ENCODE peak calls at places on chromosomes 6 and 20, in five cellular contexts. L is ovary, W is mucosa of descending colon, C is suprapubic skin, T is tibial nerve. J is an unnamed sample.

GRCh38 chr6:170462366-170463020 is 90.6 kb downstream of the PSMB1 start:
- DNase-seq in L (no peak), W (no peak), C (no peak), T (no peak), J (no peak)

GRCh38 chr20:4234664-4235063 is 219.3 kb upstream of the RNF24 start:
- DNase-seq in T (no peak), C (no peak), W (no peak), L (no peak), J (no peak)

GRCh38 chr6:2885967-2886731 is 17.0 kb downstream of the SERPINB9 start:
- DNase-seq in C (no peak), T (no peak), W (no peak), L (no peak), J (no peak)

GRCh38 chr20:41619360-41620115 is 1.4 kb upstream of the CHD6 start:
- DNase-seq in T (no peak), W (no peak), L (peak), C (no peak), J (peak)

GRCh38 chr20:14845199-14846160 is 508.1 kb upstream of the FLRT3 start:
- DNase-seq in C (no peak), T (no peak), L (no peak), W (no peak), J (no peak)

GRCh38 chr6:134938896-134939295 is 11.0 kb downstream of the ALDH8A1 start:
- DNase-seq in T (no peak), W (no peak), L (no peak), C (no peak), J (no peak)

GRCh38 chr6:141492885-141493284 is 639.8 kb upstream of the GJE1 start:
- DNase-seq in C (no peak), W (no peak), L (no peak), T (no peak), J (no peak)

GRCh38 chr6:28165566-28165965 is 23.9 kb downstream of the ZKSCAN8 start:
- DNase-seq in W (no peak), T (no peak), L (no peak), C (no peak), J (no peak)

GRCh38 chr6:38579010-38579628 is 60.6 kb downstream of the BTBD9 start:
- DNase-seq in L (no peak), C (no peak), T (no peak), W (no peak), J (peak)

GRCh38 chr6:24667378-24667803 is 514 bp downstream of the ACOT13 start:
- DNase-seq in T (no peak), C (no peak), L (no peak), W (peak), J (no peak)

GRCh38 chr6:63351995-63352586 is 32.3 kb upstream of the LGSN start:
- DNase-seq in C (no peak), W (no peak), T (no peak), L (no peak), J (peak)

GRCh38 chr20:61925555-61926252 is 140.0 kb downstream of the TAF4 start:
- DNase-seq in L (no peak), W (no peak), C (peak), T (no peak), J (peak)

GRCh38 chr20:2163757-2164156 is 62.1 kb downstream of the STK35 start:
- DNase-seq in C (peak), T (no peak), W (no peak), L (no peak), J (no peak)

GRCh38 chr20:3565851-3566250 is 95.0 kb downstream of the ATRN start:
- DNase-seq in W (no peak), L (no peak), T (no peak), C (no peak), J (no peak)

GRCh38 chr6:135146160-135146920 is 34.8 kb upstream of the MYB start:
- DNase-seq in C (no peak), T (no peak), W (no peak), L (no peak), J (peak)

GRCh38 chr6:158131926-158132325 is 36.1 kb downstream of the SERAC1 start:
- DNase-seq in C (no peak), L (no peak), T (no peak), W (no peak), J (no peak)
- TF ChIP-seq CTCF in C (no peak), L (no peak), T (no peak), W (no peak), J (peak)

GRCh38 chr20:608970-609369 is 1.1 kb downstream of the TCF15 start:
- DNase-seq in C (no peak), T (no peak), W (no peak), L (no peak), J (no peak)

GRCh38 chr20:609371-609964 is 641 bp downstream of the TCF15 start:
- DNase-seq in T (no peak), W (no peak), L (no peak), C (no peak), J (no peak)

GRCh38 chr20:611047-611842 is 1.1 kb upstream of the TCF15 start:
- DNase-seq in C (no peak), W (no peak), L (no peak), T (no peak), J (no peak)

GRCh38 chr20:611843-612185 is 1.7 kb upstream of the TCF15 start:
- DNase-seq in L (no peak), T (no peak), W (no peak), C (no peak), J (no peak)

DNA sequence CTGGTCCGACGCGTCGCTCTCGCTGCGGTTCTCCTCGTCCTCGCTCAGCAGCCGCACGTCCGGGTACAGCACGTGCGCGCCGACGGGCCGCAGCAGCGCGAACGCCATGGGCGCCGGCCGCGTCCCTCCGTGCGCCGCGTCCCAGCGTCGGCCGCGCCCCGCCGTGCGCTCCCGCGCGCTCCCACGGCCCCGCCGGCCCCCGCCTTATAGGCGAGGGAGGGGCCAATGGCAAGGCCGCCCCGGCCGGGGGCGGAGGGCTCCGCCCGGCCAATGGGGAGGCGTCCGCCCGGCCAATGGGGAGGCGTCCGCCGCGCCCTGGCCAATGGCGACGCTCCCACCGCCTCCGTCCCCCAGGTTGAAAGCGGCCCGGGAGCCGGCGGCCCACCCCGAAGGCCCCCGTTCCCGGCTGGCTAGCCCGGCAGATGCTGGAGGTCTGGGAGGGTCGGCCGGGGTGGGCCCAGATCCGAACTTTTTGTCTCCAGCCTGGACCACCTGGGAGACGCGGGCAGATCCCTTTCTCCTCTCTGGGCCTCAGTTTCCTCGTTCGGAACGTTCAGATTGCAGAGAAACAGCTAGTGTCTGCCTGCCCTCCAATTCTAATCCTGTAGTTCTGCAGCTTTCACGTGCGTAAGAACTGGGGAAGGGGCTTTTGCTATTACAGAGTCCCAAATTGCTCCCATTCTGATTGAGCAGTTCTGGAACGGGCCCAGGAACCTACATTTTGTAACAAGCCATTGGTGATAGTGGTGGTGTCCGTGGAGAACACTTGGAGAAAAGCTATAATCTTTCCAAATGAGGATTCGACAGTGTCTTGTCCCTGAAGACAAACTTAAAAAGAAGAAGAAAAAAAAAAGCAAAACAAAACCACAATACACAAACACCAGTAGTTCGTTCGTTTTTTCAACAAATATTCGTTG is at the start of gene TCF15:
- DNase-seq in C (no peak), T (no peak), L (no peak), W (no peak), J (peak)
- H3K4me3 ChIP-seq in C (peak), T (no peak), L (no peak), W (no peak), J (no peak)

DNA sequence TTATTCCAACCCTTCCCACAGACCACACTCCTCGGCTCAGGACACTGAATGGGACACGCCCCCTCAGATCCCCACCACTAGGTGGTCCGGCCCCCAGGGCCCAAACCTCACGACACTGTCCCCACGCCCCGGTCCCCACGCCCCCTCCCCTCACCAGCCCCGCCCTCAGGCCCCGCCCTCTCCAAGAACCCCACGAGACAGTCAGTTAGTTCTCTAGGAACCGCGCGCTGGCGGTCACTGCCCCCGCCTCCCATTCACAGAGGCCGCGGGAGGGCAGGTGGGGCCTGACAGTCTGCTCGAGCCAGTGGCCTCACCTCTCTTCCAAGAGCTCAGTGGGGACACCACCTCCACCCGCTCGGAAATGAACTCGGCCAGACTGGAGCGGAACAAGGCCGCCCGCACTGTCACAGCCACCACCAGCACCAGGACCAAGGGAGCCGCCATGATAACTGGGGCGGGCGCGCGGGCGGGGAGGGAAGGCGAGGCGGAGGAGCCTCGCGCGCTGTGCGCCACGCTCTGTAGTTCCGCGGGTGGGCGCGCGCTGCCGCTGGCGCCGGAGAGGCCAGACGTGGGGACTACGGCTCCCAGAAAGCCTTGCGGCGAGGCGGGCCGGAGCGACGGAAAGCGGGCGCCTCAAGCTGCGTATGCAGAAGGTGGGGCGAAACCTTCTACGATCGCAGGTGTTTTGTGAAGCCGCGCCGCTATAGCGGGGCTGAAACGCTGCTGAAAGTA is at the start of gene PIGU:
- DNase-seq in T (peak), L (peak), C (peak), W (peak), J (peak)
- TF ChIP-seq CTCF in T (no peak), L (no peak), C (no peak), W (peak), J (no peak)

GRCh38 chr6:169246445-169246844 is 7.2 kb downstream of the THBS2 start:
- DNase-seq in C (no peak), T (no peak), W (no peak), L (no peak), J (no peak)

GRCh38 chr6:169247419-169247818 is 6.2 kb downstream of the THBS2 start:
- DNase-seq in W (no peak), C (no peak), L (no peak), T (no peak), J (no peak)

GRCh38 chr6:169243154-169243553 is 10.5 kb downstream of the THBS2 start:
- DNase-seq in C (no peak), T (no peak), L (no peak), W (no peak), J (no peak)

GRCh38 chr6:169243661-169244060 is 10.0 kb downstream of the THBS2 start:
- DNase-seq in C (no peak), W (no peak), L (no peak), T (no peak), J (no peak)

GRCh38 chr6:169244684-169245383 is 8.8 kb downstream of the THBS2 start:
- DNase-seq in L (no peak), C (no peak), T (no peak), W (no peak), J (no peak)
- H3K4me3 ChIP-seq in L (no peak), C (no peak), T (no peak), W (no peak), J (no peak)

DNA sequence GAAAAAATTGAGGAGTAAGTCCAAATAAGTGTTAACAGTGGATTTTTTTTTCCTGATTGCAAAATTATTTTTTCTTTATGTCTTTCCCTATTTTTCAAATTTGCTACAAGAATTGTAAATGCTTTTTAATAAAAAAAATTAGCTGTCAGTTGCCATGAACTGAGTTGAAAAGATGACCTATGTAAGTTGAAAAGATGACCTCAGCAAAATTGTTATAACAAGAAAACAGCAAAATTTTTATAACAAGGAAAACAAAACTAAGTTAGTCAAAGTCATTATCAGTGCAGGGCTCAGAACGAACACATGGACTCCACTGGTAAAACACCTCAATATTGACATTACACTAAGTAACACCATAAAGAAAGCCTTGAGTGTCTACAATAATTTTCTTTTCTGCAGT is 207.0 kb upstream of the HDDC2 start:
- DNase-seq in L (no peak), W (no peak), C (no peak), T (no peak), J (no peak)
- TF ChIP-seq CTCF in L (no peak), W (no peak), C (no peak), T (no peak), J (no peak)

DNA sequence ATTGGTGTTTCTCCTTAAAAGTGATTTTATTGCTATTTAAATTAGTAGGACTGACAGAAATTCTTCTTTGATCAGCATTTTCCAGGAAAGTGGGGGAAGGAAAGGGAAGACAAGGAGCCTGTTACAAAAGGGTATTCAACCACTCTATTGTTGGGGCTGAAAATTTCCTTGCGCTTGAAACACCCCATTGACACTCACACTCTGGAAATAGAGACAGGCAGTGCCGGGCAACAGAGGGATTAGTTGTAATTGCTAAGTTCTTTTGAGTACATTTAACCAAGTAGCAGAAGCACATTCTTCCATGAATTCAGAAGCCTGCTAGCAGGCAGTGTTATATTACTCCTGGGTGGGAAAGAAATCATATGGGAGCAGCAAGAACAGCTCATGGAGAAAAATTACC is 745.5 kb downstream of the C6orf118 start:
- DNase-seq in T (no peak), L (no peak), C (no peak), W (no peak), J (no peak)
- H3K4me3 ChIP-seq in T (no peak), L (no peak), C (no peak), W (no peak), J (no peak)

DNA sequence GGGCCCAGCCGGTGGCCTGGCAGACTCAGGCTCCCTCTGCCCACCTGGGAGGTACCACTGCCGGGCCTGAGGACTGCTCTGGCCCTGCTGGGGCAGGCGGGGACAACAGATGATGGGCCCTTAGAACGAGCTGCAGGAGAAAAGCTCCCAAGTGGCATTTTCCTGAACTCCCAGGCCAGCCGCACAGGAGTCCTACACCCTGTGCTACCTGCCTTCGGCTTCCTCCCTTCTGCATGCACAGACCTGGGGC is 41.3 kb downstream of the DSTN start:
- DNase-seq in T (no peak), W (no peak), L (no peak), C (no peak), J (no peak)
- TF ChIP-seq CTCF in T (no peak), W (no peak), L (peak), C (no peak), J (peak)

DNA sequence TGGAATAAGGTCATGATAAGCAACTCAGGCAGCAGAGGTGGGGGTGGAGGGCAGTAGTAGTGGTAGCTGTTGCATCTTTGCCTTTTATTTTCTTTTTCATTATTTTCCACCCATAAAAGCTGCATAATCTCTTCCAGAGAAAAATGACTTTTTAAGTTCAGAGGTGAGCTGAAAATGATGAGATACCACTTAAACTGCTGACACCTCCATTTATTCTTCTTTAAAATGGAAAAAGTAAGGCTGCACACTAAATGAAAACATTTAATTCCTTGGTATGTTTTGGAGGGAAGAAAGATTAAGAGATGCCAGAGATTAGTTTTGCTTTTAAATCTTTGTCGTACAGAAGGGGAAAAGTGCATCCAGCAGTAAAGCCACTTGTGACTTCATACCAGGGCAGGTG is 97.2 kb downstream of the ADTRP start:
- DNase-seq in L (no peak), W (no peak), C (no peak), T (no peak), J (no peak)
- H3K4me3 ChIP-seq in L (no peak), W (no peak), C (no peak), T (no peak), J (no peak)

DNA sequence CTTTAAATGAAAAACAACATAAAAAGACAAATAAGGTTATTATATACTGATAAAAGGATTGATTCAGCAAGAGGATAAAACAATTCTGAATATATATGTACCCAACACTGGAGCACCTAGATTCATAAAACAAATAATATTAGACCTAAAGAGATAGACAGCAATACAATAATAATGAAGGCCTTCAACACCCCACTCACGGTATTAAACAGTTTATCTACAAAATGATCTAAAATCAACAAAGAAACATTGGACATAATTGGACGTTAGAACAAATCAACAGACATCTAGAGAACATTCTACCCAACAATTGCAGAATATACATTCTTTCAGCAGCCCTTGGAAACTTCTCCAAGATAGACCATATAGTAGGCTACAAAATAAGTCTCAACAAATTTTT is 24.1 kb downstream of the TREM1 start:
- DNase-seq in W (no peak), T (no peak), C (no peak), L (no peak), J (no peak)
- TF ChIP-seq CTCF in W (no peak), T (no peak), C (no peak), L (no peak), J (no peak)

J was measured in astrocyte of the spinal cord.